ENCODE peak calls at places on chromosomes 5 and 9, in eight cellular contexts. P is AG20443; A is GM20000; Q is stimulated activated CD4-positive, alpha-beta T cell treated with anti-CD3 and anti-CD28 coated beads, TNF-alpha, amount 100 ng/mL, for 1 hour; Z is stimulated activated naive CD8-positive, alpha-beta T cell treated with anti-CD3 and anti-CD28 coated beads, Interleukin-15, amount 100 ng/mL, for 72 hours; X is activated CD4-positive, alpha-beta T cell treated with anti-CD3 and anti-CD28 coated beads for 24 hours; U is posterior vena cava; L is AG10803. J is an unnamed sample.

GRCh38 chr5:132557425-132557805 is 638 bp downstream of the RAD50 start:
- DNase-seq in P (peak; percentile 41), A (peak; percentile 42), Q (no peak), Z (no peak), X (peak; percentile 25), U (peak; percentile 81), L (peak; percentile 48), J (no peak)

GRCh38 chr5:132915681-132916080 is 42.2 kb downstream of the LEAP2 start:
- DNase-seq in P (no peak), A (no peak), Q (no peak), Z (no peak), X (no peak), U (no peak), L (no peak), J (no peak)

GRCh38 chr9:76316069-76316468 is 78.2 kb downstream of the RFK start:
- DNase-seq in P (no peak), A (no peak), Q (no peak), Z (no peak), X (no peak), U (no peak), L (no peak), J (no peak)

GRCh38 chr5:115349001-115349817 is 52.8 kb upstream of the CCDC112 start:
- DNase-seq in P (peak; percentile 84), A (no peak), Q (no peak), Z (no peak), X (no peak), U (no peak), L (peak; percentile 88), J (no peak)

GRCh38 chr9:129910628-129911567 is 75.6 kb downstream of the USP20 start:
- DNase-seq in P (peak; percentile 92), A (no peak), Q (no peak), Z (no peak), X (no peak), U (no peak), L (peak; percentile 100), J (peak; percentile 78)

GRCh38 chr5:141809697-141810096 is 68.5 kb downstream of the PCDH1 start:
- DNase-seq in P (no peak), A (no peak), Q (no peak), Z (no peak), X (no peak), U (no peak), L (no peak), J (no peak)

GRCh38 chr5:172439785-172440480 is 14.4 kb downstream of the SH3PXD2B start:
- DNase-seq in P (no peak), A (no peak), Q (no peak), Z (no peak), X (no peak), U (peak; percentile 88), L (peak; percentile 62), J (no peak)

GRCh38 chr9:112558476-112558875 is 71.8 kb downstream of the KIAA1958 start:
- DNase-seq in P (peak; percentile 61), A (no peak), Q (no peak), Z (no peak), X (no peak), U (no peak), L (peak; percentile 78), J (no peak)

GRCh38 chr9:124786881-124787573 is 10.1 kb downstream of the OLFML2A start:
- DNase-seq in P (no peak), A (no peak), Q (no peak), Z (peak; percentile 6), X (no peak), U (peak; percentile 77), L (no peak), J (peak; percentile 53)

GRCh38 chr5:51226420-51226735 is 156.9 kb upstream of the ISL1 start:
- DNase-seq in P (no peak), A (no peak), Q (no peak), Z (no peak), X (no peak), U (no peak), L (no peak), J (peak; percentile 69)

GRCh38 chr9:6215562-6215961 is at the start of gene IL33:
- DNase-seq in P (no peak), A (no peak), Q (no peak), Z (no peak), X (no peak), U (no peak), L (no peak), J (no peak)

GRCh38 chr5:78009937-78010527 is 233.9 kb upstream of the TBCA start:
- DNase-seq in P (peak; percentile 74), A (no peak), Q (no peak), Z (no peak), X (no peak), U (no peak), L (peak; percentile 91), J (no peak)

GRCh38 chr9:69168709-69169217 is 5.3 kb upstream of the TJP2 start:
- DNase-seq in P (peak; percentile 40), A (peak; percentile 74), Q (no peak), Z (peak; percentile 63), X (peak; percentile 28), U (no peak), L (peak; percentile 51), J (peak; percentile 94)

GRCh38 chr5:157463621-157464407 is 3.8 kb downstream of the NIPAL4 start:
- DNase-seq in P (no peak), A (no peak), Q (no peak), Z (no peak), X (no peak), U (no peak), L (peak; percentile 59), J (peak; percentile 7)

GRCh38 chr9:137611623-137612609 is 6.4 kb downstream of the ARRDC1 start:
- DNase-seq in P (peak; percentile 85), A (no peak), Q (no peak), Z (peak; percentile 47), X (no peak), U (peak; percentile 83), L (peak; percentile 76), J (peak; percentile 99)

GRCh38 chr5:112174959-112175594 is 244.0 kb downstream of the EPB41L4A start:
- DNase-seq in P (peak; percentile 59), A (peak; percentile 52), Q (no peak), Z (peak; percentile 35), X (no peak), U (no peak), L (peak; percentile 42), J (no peak)

GRCh38 chr5:38932854-38933408 is 87.1 kb downstream of the OSMR start:
- DNase-seq in P (no peak), A (no peak), Q (no peak), Z (no peak), X (no peak), U (no peak), L (no peak), J (no peak)

GRCh38 chr9:99001892-99002291 is 58.2 kb downstream of the COL15A1 start:
- DNase-seq in P (no peak), A (no peak), Q (no peak), Z (no peak), X (no peak), U (no peak), L (no peak), J (no peak)

GRCh38 chr5:61603211-61603908 is 271.3 kb downstream of the ZSWIM6 start:
- DNase-seq in P (peak; percentile 47), A (no peak), Q (no peak), Z (no peak), X (no peak), U (no peak), L (peak; percentile 40), J (no peak)

GRCh38 chr9:132367613-132368305 is 13.0 kb upstream of the SETX start:
- DNase-seq in P (no peak), A (no peak), Q (no peak), Z (no peak), X (no peak), U (no peak), L (no peak), J (no peak)

GRCh38 chr9:128108784-128109709 is 18.5 kb downstream of the PTGES2 start:
- DNase-seq in P (no peak), A (no peak), Q (no peak), Z (no peak), X (no peak), U (peak; percentile 52), L (no peak), J (no peak)

GRCh38 chr5:73831066-73831465 is 205.1 kb downstream of the ARHGEF28 start:
- DNase-seq in P (no peak), A (no peak), Q (no peak), Z (no peak), X (no peak), U (no peak), L (no peak), J (no peak)

GRCh38 chr5:59661939-59662615 is 231.4 kb downstream of the PDE4D start:
- DNase-seq in P (no peak), A (peak; percentile 22), Q (no peak), Z (no peak), X (no peak), U (no peak), L (no peak), J (no peak)

GRCh38 chr5:1542011-1542410 is 18.3 kb upstream of the LPCAT1 start:
- DNase-seq in P (no peak), A (no peak), Q (no peak), Z (no peak), X (no peak), U (no peak), L (peak; percentile 47), J (no peak)

GRCh38 chr9:16181539-16181938 is 628.7 kb downstream of the CCDC171 start:
- DNase-seq in P (no peak), A (no peak), Q (no peak), Z (no peak), X (no peak), U (no peak), L (no peak), J (no peak)

GRCh38 chr5:14118551-14119320 is 24.4 kb upstream of the TRIO start:
- DNase-seq in P (no peak), A (no peak), Q (no peak), Z (no peak), X (no peak), U (no peak), L (no peak), J (no peak)

GRCh38 chr5:145521066-145521465 is 314.1 kb downstream of the PRELID2 start:
- DNase-seq in P (no peak), A (no peak), Q (no peak), Z (no peak), X (no peak), U (no peak), L (no peak), J (no peak)